ENCODE peak calls at places on chromosomes 2 and 18, in six cellular contexts. U is neural progenitor cell, M is DND-41, K is IMR-90, Q is HCT116, B is PC-9. Z is an unnamed sample.
A peak's percentile ranks its signal among the peaks of the same experiment; 100 is the strongest.

GRCh38 chr18:41144444-41144843 is 810.6 kb upstream of the PIK3C3 start:
- DNase-seq in U (no peak), M (no peak), K (peak; percentile 82), Q (no peak), B (no peak), Z (peak; percentile 49)

GRCh38 chr2:33411765-33412164 is 64.7 kb upstream of the RASGRP3 start:
- DNase-seq in U (no peak), M (no peak), K (peak; percentile 93), Q (no peak), B (no peak), Z (peak; percentile 63)

GRCh38 chr2:69041214-69041613 is 28.2 kb downstream of the ANTXR1 start:
- DNase-seq in U (no peak), M (no peak), K (no peak), Q (no peak), B (no peak), Z (no peak)

GRCh38 chr18:52422985-52423601 is 83.1 kb downstream of the DCC start:
- DNase-seq in U (peak; percentile 12), M (no peak), K (no peak), Q (no peak), B (no peak), Z (no peak)

GRCh38 chr2:28095622-28096021 is 205.1 kb downstream of the BABAM2 start:
- DNase-seq in U (no peak), M (no peak), K (no peak), Q (no peak), B (no peak), Z (no peak)

GRCh38 chr2:219387284-219388126 is at the start of gene DNPEP:
- DNase-seq in U (peak; percentile 96), M (peak; percentile 85), K (peak; percentile 89), Q (peak; percentile 73), B (peak; percentile 90), Z (peak; percentile 67)

GRCh38 chr2:28360742-28361293 is 31.8 kb upstream of the FOSL2 start:
- DNase-seq in U (no peak), M (no peak), K (peak; percentile 87), Q (no peak), B (peak; percentile 23), Z (peak; percentile 38)

GRCh38 chr2:32824415-32824814 is 122.3 kb upstream of the LTBP1 start:
- DNase-seq in U (no peak), M (no peak), K (no peak), Q (no peak), B (no peak), Z (no peak)

GRCh38 chr2:62814132-62814531 is 108.6 kb downstream of the EHBP1 start:
- DNase-seq in U (no peak), M (peak; percentile 62), K (peak; percentile 76), Q (no peak), B (no peak), Z (peak; percentile 43)

GRCh38 chr2:46451131-46451711 is 28.1 kb upstream of the TMEM247 start:
- DNase-seq in U (no peak), M (no peak), K (peak; percentile 88), Q (no peak), B (no peak), Z (no peak)

GRCh38 chr2:72545790-72546189 is 280.0 kb downstream of the EXOC6B start:
- DNase-seq in U (no peak), M (no peak), K (no peak), Q (no peak), B (no peak), Z (no peak)

GRCh38 chr2:44233450-44234128 is 41.7 kb upstream of the SLC3A1 start:
- DNase-seq in U (peak; percentile 18), M (no peak), K (peak; percentile 85), Q (no peak), B (no peak), Z (peak; percentile 72)

GRCh38 chr2:179096090-179096489 is 46.2 kb upstream of the CCDC141 start:
- DNase-seq in U (no peak), M (peak; percentile 33), K (no peak), Q (no peak), B (peak; percentile 43), Z (no peak)

GRCh38 chr2:142694282-142694681 is 183.2 kb upstream of the KYNU start:
- DNase-seq in U (no peak), M (no peak), K (no peak), Q (no peak), B (no peak), Z (no peak)

GRCh38 chr2:8623576-8623957 is 58.3 kb upstream of the ID2 start:
- DNase-seq in U (no peak), M (no peak), K (no peak), Q (no peak), B (no peak), Z (no peak)

GRCh38 chr2:8622199-8622911 is 59.5 kb upstream of the ID2 start:
- DNase-seq in U (no peak), M (no peak), K (no peak), Q (no peak), B (no peak), Z (no peak)

GRCh38 chr2:8624855-8625398 is 56.9 kb upstream of the ID2 start:
- DNase-seq in U (no peak), M (no peak), K (no peak), Q (no peak), B (no peak), Z (no peak)

GRCh38 chr2:8623958-8624591 is 57.8 kb upstream of the ID2 start:
- DNase-seq in U (no peak), M (no peak), K (no peak), Q (no peak), B (no peak), Z (no peak)

GRCh38 chr2:8622924-8623465 is 58.9 kb upstream of the ID2 start:
- DNase-seq in U (no peak), M (no peak), K (no peak), Q (no peak), B (no peak), Z (no peak)
- H2AFZ ChIP-seq in U (no peak overlapping the region), M (no peak overlapping the region), K (no peak overlapping the region), Q (no peak overlapping the region), B (no peak overlapping the region), Z (no peak overlapping the region)

GRCh38 chr2:42030829-42031228 is 17.0 kb upstream of the PKDCC start:
- DNase-seq in U (no peak), M (no peak), K (no peak), Q (no peak), B (no peak), Z (no peak)

GRCh38 chr2:42031281-42031680 is 16.5 kb upstream of the PKDCC start:
- DNase-seq in U (no peak), M (no peak), K (no peak), Q (no peak), B (no peak), Z (no peak)

GRCh38 chr2:42030196-42030759 is 17.5 kb upstream of the PKDCC start:
- DNase-seq in U (peak; percentile 93), M (no peak), K (no peak), Q (no peak), B (no peak), Z (no peak)

GRCh38 chr2:42028571-42029148 is 19.2 kb upstream of the PKDCC start:
- DNase-seq in U (no peak), M (no peak), K (no peak), Q (no peak), B (no peak), Z (no peak)

DNA sequence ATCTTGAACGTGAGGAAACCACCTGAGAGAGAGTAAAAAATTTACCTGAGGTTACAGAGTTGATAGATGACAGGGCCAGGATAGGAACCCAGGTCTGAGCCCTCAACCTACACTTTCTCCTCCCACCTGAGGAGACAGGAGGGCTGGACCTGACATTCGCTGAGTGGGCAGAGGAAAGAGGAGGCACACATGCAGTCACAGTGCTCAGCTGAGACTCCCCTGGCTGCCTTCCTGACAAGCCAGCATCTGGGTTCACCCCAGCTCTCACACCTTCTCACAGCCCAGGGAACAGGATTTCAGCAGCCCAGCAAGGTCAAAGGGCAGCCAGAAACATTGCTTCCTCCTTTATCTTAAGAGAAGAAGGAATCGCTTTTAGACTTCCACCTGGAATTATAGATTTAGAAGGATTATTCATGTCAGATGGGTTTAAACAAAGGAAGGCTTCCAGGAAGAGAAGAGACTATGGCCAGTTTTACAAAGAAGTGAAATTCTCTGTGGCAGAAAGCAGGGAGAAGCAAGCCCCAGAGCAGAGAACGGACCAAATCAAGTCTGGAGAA is 18.1 kb upstream of the PKDCC start:
- DNase-seq in U (peak; percentile 66), M (no peak), K (no peak), Q (no peak), B (no peak), Z (no peak)
- TF ChIP-seq CTCF in U (no peak), M (no peak), K (no peak), Q (no peak), B (no peak), Z (no peak)

GRCh38 chr2:41735446-41735845 is 312.4 kb upstream of the PKDCC start:
- DNase-seq in U (no peak), M (no peak), K (no peak), Q (no peak), B (no peak), Z (no peak)

GRCh38 chr2:41736105-41736567 is 311.7 kb upstream of the PKDCC start:
- DNase-seq in U (no peak), M (no peak), K (no peak), Q (no peak), B (no peak), Z (peak; percentile 14)

GRCh38 chr2:41737888-41738287 is 309.9 kb upstream of the PKDCC start:
- DNase-seq in U (no peak), M (no peak), K (no peak), Q (no peak), B (no peak), Z (no peak)

GRCh38 chr2:41736586-41736985 is 311.2 kb upstream of the PKDCC start:
- DNase-seq in U (no peak), M (no peak), K (no peak), Q (no peak), B (no peak), Z (no peak)

GRCh38 chr2:41735006-41735405 is 312.8 kb upstream of the PKDCC start:
- DNase-seq in U (no peak), M (no peak), K (no peak), Q (no peak), B (no peak), Z (no peak)
- H3K27ac ChIP-seq in U (no peak overlapping the region), M (no peak overlapping the region), K (no peak overlapping the region), Q (no peak overlapping the region), B (no peak overlapping the region), Z (no peak overlapping the region)

GRCh38 chr2:64657416-64657815 is 3.7 kb upstream of the SERTAD2 start:
- DNase-seq in U (no peak), M (no peak), K (no peak), Q (no peak), B (no peak), Z (no peak)

GRCh38 chr2:64661770-64662169 is 8.1 kb upstream of the SERTAD2 start:
- DNase-seq in U (no peak), M (no peak), K (no peak), Q (no peak), B (no peak), Z (no peak)

GRCh38 chr2:64656379-64656778 is 2.7 kb upstream of the SERTAD2 start:
- DNase-seq in U (no peak), M (no peak), K (no peak), Q (no peak), B (no peak), Z (no peak)

GRCh38 chr2:64658269-64658668 is 4.6 kb upstream of the SERTAD2 start:
- DNase-seq in U (no peak), M (no peak), K (no peak), Q (no peak), B (no peak), Z (no peak)

DNA sequence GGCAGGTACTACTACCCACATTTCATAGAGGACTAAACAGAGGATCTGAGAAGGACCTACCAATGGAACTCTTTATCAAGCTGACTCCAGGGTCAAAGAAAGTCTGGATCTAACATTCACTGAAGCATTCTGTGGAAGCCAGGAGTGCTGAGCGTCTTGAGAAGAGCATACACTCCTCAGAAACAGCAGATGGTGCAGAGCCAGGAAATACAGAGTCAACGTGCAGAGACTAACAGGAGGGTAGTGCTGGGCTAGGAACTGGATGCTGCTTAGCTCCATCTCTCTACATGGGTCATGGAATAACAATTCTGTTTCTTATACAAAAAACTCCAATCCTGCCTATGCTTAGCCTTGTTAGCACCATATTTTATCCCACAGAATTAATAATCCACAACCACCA is 5.5 kb upstream of the SERTAD2 start:
- DNase-seq in U (no peak), M (no peak), K (no peak), Q (no peak), B (no peak), Z (no peak)
- H2AFZ ChIP-seq in U (no peak overlapping the region), M (no peak overlapping the region), K (no peak overlapping the region), Q (no peak overlapping the region), B (no peak overlapping the region), Z (no peak overlapping the region)